ENCODE peak calls at places on chromosomes 2 and 18, in eight cellular contexts. G is IMR-90, S is MM.1S, P is right lobe of liver, R is HFF-Myc, J is cardiac fibroblast, T is AG04450, M is astrocyte of the spinal cord. Z is an unnamed sample.

GRCh38 chr2:223046470-223047053 is 5.4 kb upstream of the KCNE4 start:
- DNase-seq in G (no peak), S (no peak), P (no peak), R (no peak), J (peak; percentile 55), T (no peak), M (no peak), Z (no peak)

GRCh38 chr2:56474412-56475158 is 290.8 kb downstream of the CCDC85A start:
- DNase-seq in G (no peak), S (no peak), P (no peak), R (no peak), J (peak; percentile 43), T (no peak), M (no peak), Z (no peak)

GRCh38 chr2:133717497-133717896 is 149.2 kb upstream of the NCKAP5 start:
- DNase-seq in G (no peak), S (no peak), P (no peak), R (no peak), J (no peak), T (no peak), M (peak; percentile 19), Z (no peak)

GRCh38 chr2:219576505-219577388 is 4.6 kb downstream of the INHA start:
- DNase-seq in G (peak; percentile 13), S (no peak), P (no peak), R (no peak), J (no peak), T (no peak), M (no peak), Z (no peak)

GRCh38 chr2:58620127-58620526 is 379.0 kb upstream of the FANCL start:
- DNase-seq in G (peak; percentile 6), S (no peak), P (no peak), R (no peak), J (peak; percentile 67), T (no peak), M (no peak), Z (no peak)

GRCh38 chr2:106107509-106108131 is 86.5 kb downstream of the UXS1 start:
- DNase-seq in G (peak; percentile 81), S (no peak), P (no peak), R (no peak), J (peak; percentile 72), T (no peak), M (peak; percentile 19), Z (peak; percentile 79)

GRCh38 chr2:236338495-236339184 is 74.4 kb upstream of the ASB18 start:
- DNase-seq in G (no peak), S (no peak), P (no peak), R (no peak), J (no peak), T (no peak), M (no peak), Z (no peak)

GRCh38 chr18:23137788-23138216 is 2.5 kb downstream of the CABLES1 start:
- DNase-seq in G (no peak), S (peak; percentile 27), P (no peak), R (no peak), J (no peak), T (no peak), M (no peak), Z (no peak)

GRCh38 chr2:79855264-79856006 is 342.6 kb downstream of the CTNNA2 start:
- DNase-seq in G (peak; percentile 7), S (no peak), P (no peak), R (no peak), J (no peak), T (no peak), M (peak; percentile 22), Z (no peak)

GRCh38 chr2:236161082-236161462 is 7.1 kb downstream of the GBX2 start:
- DNase-seq in G (no peak), S (no peak), P (no peak), R (no peak), J (no peak), T (no peak), M (no peak), Z (no peak)

GRCh38 chr2:102806250-102806837 is 44.5 kb downstream of the TMEM182 start:
- DNase-seq in G (peak; percentile 65), S (peak; percentile 18), P (peak; percentile 49), R (peak; percentile 43), J (peak; percentile 78), T (peak; percentile 27), M (peak; percentile 70), Z (peak; percentile 57)

GRCh38 chr18:62982600-62983251 is 267.4 kb downstream of the PHLPP1 start:
- DNase-seq in G (peak; percentile 63), S (peak; percentile 47), P (no peak), R (peak; percentile 50), J (peak; percentile 71), T (peak; percentile 11), M (peak; percentile 57), Z (peak; percentile 73)

GRCh38 chr2:149860276-149860921 is 272.8 kb upstream of the MMADHC start:
- DNase-seq in G (peak; percentile 92), S (no peak), P (no peak), R (peak; percentile 72), J (peak; percentile 82), T (peak; percentile 69), M (peak; percentile 99), Z (no peak)

GRCh38 chr2:2112416-2113131 is 218.5 kb downstream of the MYT1L start:
- DNase-seq in G (no peak), S (no peak), P (no peak), R (no peak), J (no peak), T (no peak), M (no peak), Z (no peak)

GRCh38 chr18:63342206-63342605 is 22.6 kb upstream of the BCL2 start:
- DNase-seq in G (peak; percentile 28), S (no peak), P (no peak), R (no peak), J (peak; percentile 50), T (no peak), M (peak; percentile 35), Z (peak; percentile 61)

GRCh38 chr2:31962757-31963361 is 47.9 kb downstream of the MEMO1 start:
- DNase-seq in G (no peak), S (peak; percentile 64), P (peak; percentile 30), R (no peak), J (no peak), T (no peak), M (no peak), Z (peak; percentile 45)

GRCh38 chr2:104850322-104851184 is 3.4 kb upstream of the POU3F3 start:
- DNase-seq in G (no peak), S (no peak), P (no peak), R (no peak), J (no peak), T (no peak), M (no peak), Z (no peak)

GRCh38 chr2:126863336-126864015 is 35.2 kb upstream of the TEX51 start:
- DNase-seq in G (no peak), S (no peak), P (no peak), R (no peak), J (no peak), T (no peak), M (no peak), Z (no peak)

GRCh38 chr2:126866451-126866850 is 32.2 kb upstream of the TEX51 start:
- DNase-seq in G (no peak), S (no peak), P (no peak), R (no peak), J (no peak), T (no peak), M (no peak), Z (no peak)

GRCh38 chr2:126860395-126860794 is 38.3 kb upstream of the TEX51 start:
- DNase-seq in G (no peak), S (no peak), P (no peak), R (no peak), J (no peak), T (no peak), M (no peak), Z (no peak)

GRCh38 chr2:126862730-126863129 is 36.0 kb upstream of the TEX51 start:
- DNase-seq in G (no peak), S (no peak), P (no peak), R (no peak), J (no peak), T (no peak), M (no peak), Z (no peak)

DNA sequence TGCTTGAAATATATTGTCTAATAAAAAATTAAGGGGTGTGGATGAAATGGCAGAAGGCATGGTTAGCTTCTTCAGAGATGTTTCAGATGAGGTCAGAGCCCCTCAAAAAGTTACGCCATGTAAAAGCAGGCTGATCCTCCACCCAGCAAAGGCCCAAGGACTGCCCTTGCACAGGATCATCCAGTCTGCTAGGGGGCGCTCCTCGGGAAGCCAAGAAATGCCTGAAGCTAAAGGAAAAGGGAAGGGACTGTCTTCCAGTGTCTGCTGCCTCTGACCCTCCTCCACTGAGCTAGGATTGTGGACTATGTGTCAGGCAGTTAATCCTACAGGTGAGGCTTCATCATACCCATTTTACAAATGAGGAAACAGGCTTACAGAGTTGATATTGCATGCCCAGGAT is 33.8 kb upstream of the TEX51 start:
- DNase-seq in G (no peak), S (no peak), P (no peak), R (no peak), J (no peak), T (no peak), M (no peak), Z (no peak)
- TF ChIP-seq CTCF in G (no peak), S (no peak), P (no peak), R (no peak), J (peak; percentile 14), T (peak; percentile 34), M (no peak), Z (peak; percentile 35)

DNA sequence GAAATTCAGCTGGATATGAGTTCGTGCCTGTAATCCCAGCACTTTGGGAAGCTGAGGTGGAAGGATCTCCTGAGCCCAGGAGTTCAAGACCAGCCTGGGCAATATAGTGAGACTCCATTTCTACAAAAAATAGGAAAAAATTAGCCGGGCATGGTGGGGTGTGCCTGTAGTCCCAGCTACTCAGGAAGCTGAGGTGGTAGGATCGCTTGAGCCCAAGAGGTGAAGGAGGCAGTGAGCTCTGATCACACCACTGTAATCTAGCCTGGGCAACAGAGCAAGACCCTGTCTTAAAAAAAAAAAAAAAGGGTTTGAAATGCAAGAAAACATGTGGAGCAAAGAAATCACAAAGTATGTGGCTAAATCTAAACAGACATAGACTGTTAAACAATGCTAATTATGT is 9.8 kb downstream of the CGREF1 start:
- DNase-seq in G (no peak), S (no peak), P (no peak), R (no peak), J (no peak), T (no peak), M (no peak), Z (no peak)
- H3K4me3 ChIP-seq in G (no peak overlapping the region), S (no peak overlapping the region), P (no peak overlapping the region), R (no peak overlapping the region), J (no peak overlapping the region), T (no peak overlapping the region), M (no peak overlapping the region), Z (no peak overlapping the region)

DNA sequence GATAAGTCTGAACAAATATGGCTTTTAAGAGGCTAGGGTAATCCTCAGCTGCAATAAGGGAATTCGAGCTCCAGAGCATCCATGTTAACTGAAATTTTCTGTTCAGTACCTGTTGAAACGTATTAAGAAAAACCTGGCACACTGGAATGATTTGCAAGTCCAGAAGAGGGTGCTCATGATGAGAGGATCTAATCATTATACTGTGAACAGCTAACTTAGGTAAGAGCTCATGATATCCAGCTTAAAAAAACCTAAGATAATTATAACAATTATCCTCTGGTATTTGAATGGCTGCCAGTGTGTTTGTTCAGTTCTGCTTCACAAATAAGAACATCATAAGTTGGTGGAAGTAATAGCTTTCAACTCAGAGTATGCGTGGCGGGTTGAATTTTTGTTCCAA is 1118.3 kb upstream of the DDX18 start:
- DNase-seq in G (no peak), S (no peak), P (no peak), R (no peak), J (no peak), T (no peak), M (peak; percentile 3), Z (no peak)
- TF ChIP-seq CTCF in G (no peak), S (no peak), P (no peak), R (no peak), J (no peak), T (no peak), M (no peak), Z (no peak)

GRCh38 chr2:240820607-240821428 is 799 bp upstream of the KIF1A start:
- DNase-seq in G (no peak), S (no peak), P (no peak), R (no peak), J (no peak), T (no peak), M (no peak), Z (no peak)
- H3K4me3 ChIP-seq in G (no peak overlapping the region), S (no peak overlapping the region), P (no peak overlapping the region), R (no peak overlapping the region), J (no peak overlapping the region), T (no peak overlapping the region), M (no peak overlapping the region), Z (no peak overlapping the region)